ENCODE peak calls at places on chromosomes 6 and 20, in five cellular contexts. U is H9, L is neuronal stem cell, V is mesenchymal stem cell, J is H1. R is an unnamed sample.

GRCh38 chr20:5156670-5157448 is 30.1 kb downstream of the CDS2 start:
- DNase-seq in U (no peak), L (no peak), V (peak), J (no peak), R (peak)

GRCh38 chr20:40442181-40442963 is 246.7 kb downstream of the MAFB start:
- DNase-seq in U (peak), L (no peak), V (peak), J (no peak), R (no peak)

GRCh38 chr6:24126586-24127192 is 674 bp downstream of the NRSN1 start:
- DNase-seq in U (peak), L (peak), V (peak), J (peak), R (peak)

GRCh38 chr20:3592931-3593330 is 70.3 kb downstream of the GFRA4 start:
- DNase-seq in U (no peak), L (no peak), V (no peak), J (no peak), R (peak)

GRCh38 chr6:795046-795445 is 102.1 kb upstream of the EXOC2 start:
- DNase-seq in U (no peak), L (no peak), V (no peak), J (no peak), R (no peak)

GRCh38 chr6:131643855-131644460 is 6.9 kb downstream of the ENPP3 start:
- DNase-seq in U (no peak), L (no peak), V (no peak), J (no peak), R (no peak)

GRCh38 chr6:131733376-131734016 is 22.7 kb upstream of the CTAGE9 start:
- DNase-seq in U (no peak), L (no peak), V (no peak), J (no peak), R (no peak)

GRCh38 chr6:131636880-131637792 is at the start of gene ENPP3:
- DNase-seq in U (no peak), L (no peak), V (no peak), J (no peak), R (no peak)

GRCh38 chr20:41436679-41437078 is 70.1 kb upstream of the EMILIN3 start:
- DNase-seq in U (no peak), L (no peak), V (peak), J (no peak), R (no peak)

GRCh38 chr6:41428995-41429417 is 93.6 kb downstream of the NCR2 start:
- DNase-seq in U (no peak), L (no peak), V (peak), J (no peak), R (no peak)

GRCh38 chr6:27503436-27504030 is 30.6 kb upstream of the ZNF184 start:
- DNase-seq in U (peak), L (peak), V (peak), J (peak), R (peak)

GRCh38 chr6:143614270-143614669 is 63.5 kb upstream of the PHACTR2 start:
- DNase-seq in U (no peak), L (no peak), V (no peak), J (no peak), R (no peak)

GRCh38 chr6:14748679-14749078 is 497.2 kb upstream of the JARID2 start:
- DNase-seq in U (no peak), L (no peak), V (no peak), J (no peak), R (no peak)

GRCh38 chr6:90941885-90942284 is 355.0 kb upstream of the MAP3K7 start:
- DNase-seq in U (no peak), L (no peak), V (no peak), J (no peak), R (no peak)

GRCh38 chr6:34581561-34581920 is 25.4 kb upstream of the SPDEF start:
- DNase-seq in U (no peak), L (no peak), V (no peak), J (no peak), R (no peak)

GRCh38 chr20:5078399-5078958 is 41.3 kb downstream of the PCNA start:
- DNase-seq in U (no peak), L (no peak), V (peak), J (no peak), R (peak)

GRCh38 chr20:25040438-25040831 is 17.5 kb downstream of the ACSS1 start:
- DNase-seq in U (no peak), L (no peak), V (no peak), J (no peak), R (no peak)

GRCh38 chr6:7137335-7138106 is 29.8 kb downstream of the RREB1 start:
- DNase-seq in U (peak), L (no peak), V (peak), J (peak), R (no peak)

GRCh38 chr6:33875141-33875581 is 71.4 kb upstream of the MLN start:
- DNase-seq in U (no peak), L (no peak), V (no peak), J (no peak), R (no peak)

GRCh38 chr6:5025911-5026819 is 22.3 kb upstream of the RPP40 start:
- DNase-seq in U (peak), L (peak), V (peak), J (peak), R (peak)

GRCh38 chr6:90892271-90892670 is 305.4 kb upstream of the MAP3K7 start:
- DNase-seq in U (no peak), L (no peak), V (no peak), J (no peak), R (no peak)

GRCh38 chr6:33792990-33793389 is 4.1 kb upstream of the LEMD2 start:
- DNase-seq in U (no peak), L (no peak), V (no peak), J (no peak), R (no peak)

GRCh38 chr6:1850581-1851157 is 241.0 kb downstream of the FOXC1 start:
- DNase-seq in U (no peak), L (no peak), V (peak), J (no peak), R (no peak)

GRCh38 chr20:10314198-10314597 is 95.6 kb downstream of the SNAP25 start:
- DNase-seq in U (no peak), L (no peak), V (peak), J (no peak), R (no peak)

GRCh38 chr20:2932497-2932896 is 59.2 kb downstream of the PTPRA start:
- DNase-seq in U (no peak), L (no peak), V (no peak), J (no peak), R (no peak)

GRCh38 chr6:38215651-38216319 is 396.3 kb downstream of the ZFAND3 start:
- DNase-seq in U (no peak), L (no peak), V (no peak), J (no peak), R (no peak)

GRCh38 chr6:134945045-134945444 is 4.9 kb downstream of the ALDH8A1 start:
- DNase-seq in U (no peak), L (no peak), V (no peak), J (no peak), R (no peak)

GRCh38 chr6:161186173-161186769 is 87.6 kb downstream of the AGPAT4 start:
- DNase-seq in U (no peak), L (no peak), V (peak), J (no peak), R (peak)

GRCh38 chr20:20375862-20376261 is 8.0 kb downstream of the INSM1 start:
- DNase-seq in U (no peak), L (no peak), V (no peak), J (no peak), R (peak)

GRCh38 chr6:106134906-106135634 is 48.9 kb downstream of the PRDM1 start:
- DNase-seq in U (no peak), L (no peak), V (peak), J (no peak), R (peak)

GRCh38 chr20:19885981-19886665 is 128.1 kb downstream of the RIN2 start:
- DNase-seq in U (peak), L (no peak), V (peak), J (no peak), R (peak)

GRCh38 chr6:53326372-53327016 is 22.3 kb downstream of the ELOVL5 start:
- DNase-seq in U (peak), L (no peak), V (peak), J (no peak), R (peak)

GRCh38 chr20:24102290-24102689 is 113.7 kb upstream of the GGTLC1 start:
- DNase-seq in U (peak), L (no peak), V (no peak), J (peak), R (no peak)

GRCh38 chr6:3750324-3751018 is 1.0 kb downstream of the PXDC1 start:
- DNase-seq in U (peak), L (peak), V (peak), J (peak), R (peak)

GRCh38 chr6:75926293-75927168 is 145.9 kb downstream of the IMPG1 start:
- DNase-seq in U (no peak), L (no peak), V (no peak), J (no peak), R (no peak)

GRCh38 chr6:136312975-136313374 is 23.3 kb upstream of the BCLAF1 start:
- DNase-seq in U (no peak), L (no peak), V (no peak), J (no peak), R (no peak)
- H2BK12ac ChIP-seq in U (no peak), L (no peak), V (no peak), J (no peak), R (no peak)

GRCh38 chr20:37492096-37492625 is 28.9 kb upstream of the NNAT start:
- DNase-seq in U (no peak), L (no peak), V (no peak), J (no peak), R (no peak)
- H2BK12ac ChIP-seq in U (no peak), L (no peak), V (no peak), J (no peak), R (no peak)

GRCh38 chr20:57316795-57317201 is 12.8 kb upstream of the SPO11 start:
- DNase-seq in U (no peak), L (no peak), V (no peak), J (no peak), R (no peak)

GRCh38 chr20:57317316-57317788 is 12.3 kb upstream of the SPO11 start:
- DNase-seq in U (no peak), L (no peak), V (no peak), J (no peak), R (no peak)

GRCh38 chr20:57315964-57316480 is 13.6 kb upstream of the SPO11 start:
- DNase-seq in U (no peak), L (no peak), V (no peak), J (no peak), R (no peak)

GRCh38 chr20:57313951-57314350 is 15.7 kb upstream of the SPO11 start:
- DNase-seq in U (no peak), L (no peak), V (no peak), J (no peak), R (peak)

GRCh38 chr20:57315083-57315963 is 14.3 kb upstream of the SPO11 start:
- DNase-seq in U (no peak), L (no peak), V (no peak), J (no peak), R (no peak)
- H2BK12ac ChIP-seq in U (no peak), L (no peak), V (no peak), J (no peak), R (no peak)

DNA sequence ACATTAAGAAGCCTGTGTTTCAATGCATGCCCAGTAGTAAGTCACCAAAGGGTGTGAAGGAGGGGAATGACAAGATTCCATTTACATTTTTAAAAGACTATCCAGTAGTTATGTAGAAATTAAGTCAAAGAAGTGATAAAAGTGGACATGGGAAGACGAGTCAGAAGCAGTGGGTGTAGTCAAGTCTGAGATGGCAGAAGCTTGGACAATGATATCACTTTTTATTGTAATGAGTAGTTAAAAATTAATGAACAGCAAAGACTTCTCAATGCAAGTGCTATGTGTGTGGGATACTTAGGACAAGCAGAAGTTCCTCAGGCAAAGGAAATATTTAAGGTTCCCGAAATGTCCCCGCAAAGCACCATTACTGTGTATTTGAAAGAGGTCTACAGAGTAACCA is 156.0 kb downstream of the DST start:
- DNase-seq in U (no peak), L (no peak), V (no peak), J (no peak), R (no peak)
- H2BK12ac ChIP-seq in U (no peak), L (no peak), V (no peak), J (no peak), R (no peak)